ENCODE peak calls at places on chromosomes 2 and 18, in ten cellular contexts. F, A, Q, Z, T, N, G, V, S and D are unnamed samples.

GRCh38 chr2:193377789-193378188 is 1183.1 kb upstream of the TMEFF2 start:
- DNase-seq in Q (no peak), V (no peak), F (no peak), G (no peak), S (no peak), Z (no peak), A (no peak), T (no peak), N (no peak), D (no peak)

GRCh38 chr2:32436150-32436549 is 79.3 kb downstream of the BIRC6 start:
- DNase-seq in Q (peak), N (peak), F (no peak), G (no peak), Z (no peak), S (no peak), A (no peak), T (no peak), V (no peak), D (no peak)

GRCh38 chr18:48612511-48612910 is 73.7 kb downstream of the CTIF start:
- DNase-seq in T (no peak), V (no peak), Z (no peak), F (no peak), Q (no peak), N (no peak), A (no peak), G (no peak), S (no peak), D (no peak)

GRCh38 chr18:23069481-23069880 is 65.8 kb upstream of the CABLES1 start:
- DNase-seq in A (no peak), G (no peak), N (no peak), Q (no peak), F (no peak), V (no peak), Z (no peak), T (peak), S (no peak), D (no peak)

GRCh38 chr2:233867993-233868532 is at the start of gene MSL3B:
- DNase-seq in S (no peak), Z (no peak), N (peak), A (no peak), Q (peak), T (peak), F (no peak), V (no peak), G (no peak), D (peak)

GRCh38 chr2:229392214-229392613 is 121.1 kb upstream of the PID1 start:
- DNase-seq in S (no peak), Q (peak), V (no peak), N (no peak), Z (no peak), F (no peak), A (peak), T (no peak), G (no peak), D (no peak)

GRCh38 chr2:163604941-163605555 is 130.8 kb downstream of the FIGN start:
- DNase-seq in Z (no peak), F (no peak), Q (peak), S (no peak), G (peak), N (no peak), V (no peak), T (no peak), A (no peak), D (no peak)

GRCh38 chr18:32884543-32884942 is 111.7 kb upstream of the KLHL14 start:
- DNase-seq in F (no peak), Q (no peak), T (no peak), Z (no peak), S (no peak), A (no peak), V (no peak), N (no peak), G (no peak), D (peak)

GRCh38 chr2:198055726-198056125 is 251.3 kb downstream of the PLCL1 start:
- DNase-seq in S (no peak), Z (no peak), N (no peak), T (no peak), G (no peak), A (no peak), F (no peak), Q (no peak), V (no peak), D (no peak)

GRCh38 chr18:23071285-23071684 is 64.0 kb upstream of the CABLES1 start:
- DNase-seq in T (peak), G (peak), Q (peak), S (peak), F (peak), V (no peak), Z (peak), N (no peak), A (no peak), D (peak)

GRCh38 chr2:168166902-168167510 is 80.4 kb downstream of the STK39 start:
- DNase-seq in S (no peak), N (no peak), Q (peak), G (peak), T (no peak), F (no peak), A (no peak), V (no peak), Z (no peak), D (no peak)

GRCh38 chr2:86372133-86372532 is 34.7 kb upstream of the REEP1 start:
- DNase-seq in S (no peak), G (no peak), A (no peak), N (no peak), Z (no peak), T (no peak), Q (no peak), V (no peak), F (no peak), D (no peak)

GRCh38 chr18:63848159-63848558 is 39.3 kb upstream of the SERPINB2 start:
- DNase-seq in G (peak), Z (peak), Q (peak), N (peak), F (no peak), A (peak), S (no peak), V (peak), T (no peak), D (no peak)

GRCh38 chr2:128384446-128384845 is 65.8 kb upstream of the HS6ST1 start:
- DNase-seq in Z (no peak), G (no peak), A (no peak), F (no peak), S (no peak), V (no peak), Q (no peak), T (no peak), N (no peak), D (no peak)

GRCh38 chr2:46117379-46117778 is 179.8 kb upstream of the EPAS1 start:
- DNase-seq in S (no peak), Q (peak), N (peak), A (no peak), T (no peak), Z (no peak), G (peak), V (no peak), F (no peak), D (no peak)

GRCh38 chr18:49814147-49814499 is 790 bp upstream of the ACAA2 start:
- DNase-seq in A (no peak), N (peak), T (no peak), Z (no peak), V (peak), G (no peak), F (peak), S (peak), Q (peak), D (no peak)

GRCh38 chr18:8602557-8602956 is 6.7 kb upstream of the RAB12 start:
- DNase-seq in Q (no peak), Z (no peak), T (no peak), V (no peak), F (no peak), G (no peak), N (no peak), S (no peak), A (no peak), D (no peak)

GRCh38 chr18:48575301-48575657 is 36.4 kb downstream of the CTIF start:
- DNase-seq in F (no peak), V (no peak), Q (no peak), S (no peak), A (no peak), N (no peak), T (no peak), G (no peak), Z (no peak), D (no peak)

GRCh38 chr2:205197468-205198129 is 484.7 kb upstream of the NRP2 start:
- DNase-seq in Z (no peak), A (no peak), N (peak), G (no peak), F (no peak), Q (no peak), T (peak), V (no peak), S (no peak), D (no peak)

GRCh38 chr2:101396352-101396717 is 9.0 kb upstream of the CREG2 start:
- DNase-seq in G (peak), A (peak), S (no peak), N (peak), F (no peak), Q (peak), Z (no peak), V (no peak), T (no peak), D (no peak)

GRCh38 chr2:27152796-27153464 is 4.1 kb downstream of the TCF23 start:
- DNase-seq in Q (no peak), Z (no peak), N (no peak), S (no peak), V (peak), G (no peak), F (no peak), A (no peak), T (no peak), D (no peak)

GRCh38 chr18:70468861-70469570 is 180.2 kb downstream of the SOCS6 start:
- DNase-seq in F (peak), T (no peak), Q (no peak), G (no peak), N (no peak), A (no peak), S (no peak), V (no peak), Z (no peak), D (no peak)

GRCh38 chr2:163595033-163595432 is 140.8 kb downstream of the FIGN start:
- DNase-seq in T (no peak), Q (no peak), G (no peak), F (no peak), A (no peak), N (no peak), V (no peak), Z (no peak), S (no peak), D (no peak)

GRCh38 chr2:31235504-31235902 is 1.6 kb downstream of the EHD3 start:
- DNase-seq in S (no peak), Z (no peak), T (no peak), G (no peak), A (peak), N (peak), Q (peak), V (no peak), F (no peak), D (no peak)

GRCh38 chr2:189164732-189165131 is 14.8 kb downstream of the COL5A2 start:
- DNase-seq in Z (no peak), A (peak), V (no peak), G (no peak), S (no peak), Q (peak), N (no peak), F (no peak), T (no peak), D (no peak)

GRCh38 chr2:171566099-171566498 is 43.8 kb downstream of the CYBRD1 start:
- DNase-seq in V (no peak), T (no peak), Q (no peak), G (no peak), F (no peak), A (no peak), N (no peak), S (no peak), Z (no peak), D (no peak)

GRCh38 chr2:113940891-113941290 is 51.0 kb downstream of the ACTR3 start:
- DNase-seq in Q (peak), S (no peak), N (no peak), T (no peak), Z (no peak), F (no peak), A (no peak), G (no peak), V (no peak), D (no peak)

GRCh38 chr2:146143971-146144370 is 1624.1 kb upstream of the ZEB2 start:
- DNase-seq in A (no peak), S (no peak), T (no peak), Q (peak), F (no peak), V (no peak), G (no peak), Z (no peak), N (no peak), D (no peak)

GRCh38 chr2:157404363-157404762 is 39.5 kb downstream of the CYTIP start:
- DNase-seq in G (peak), S (no peak), A (peak), N (no peak), T (peak), Q (no peak), V (no peak), F (no peak), Z (no peak), D (no peak)

GRCh38 chr18:48075707-48076093 is 145.2 kb upstream of the SMAD2 start:
- DNase-seq in S (peak), F (no peak), V (no peak), N (no peak), Q (no peak), Z (no peak), G (no peak), T (no peak), A (no peak), D (no peak)

GRCh38 chr2:137381731-137382130 is 582.5 kb upstream of the HNMT start:
- DNase-seq in Z (no peak), G (no peak), A (no peak), N (no peak), F (no peak), V (no peak), S (no peak), Q (no peak), T (no peak), D (no peak)

GRCh38 chr18:7840445-7840844 is 273.3 kb downstream of the PTPRM start:
- DNase-seq in G (no peak), Z (no peak), T (no peak), V (no peak), Q (no peak), A (no peak), F (no peak), S (no peak), N (peak), D (no peak)

GRCh38 chr18:31438402-31438801 is 9.1 kb upstream of the DSG3 start:
- DNase-seq in Z (no peak), Q (no peak), G (no peak), N (no peak), V (no peak), S (no peak), T (no peak), F (no peak), A (no peak), D (no peak)